ENCODE peak calls at places on chromosomes 13 and 19, in seven cellular contexts. B is A549, G is ascending aorta, K is suprapubic skin, R is fibroblast of lung, L is H9, S is tibial nerve. D is an unnamed sample.

GRCh38 chr19:610071-610800 is 20.6 kb downstream of the HCN2 start:
- DNase-seq in B (no peak), G (no peak), K (no peak), R (no peak), L (no peak), S (no peak), D (no peak)

GRCh38 chr19:28009696-28010095 is 1203.3 kb downstream of the UQCRFS1 start:
- DNase-seq in B (no peak), G (no peak), K (no peak), R (peak; percentile 82), L (no peak), S (no peak), D (no peak)

GRCh38 chr13:41597348-41598041 is 140.1 kb downstream of the RGCC start:
- DNase-seq in B (no peak), G (no peak), K (no peak), R (peak; percentile 55), L (no peak), S (no peak), D (no peak)

GRCh38 chr13:108121406-108121805 is 93.9 kb downstream of the LIG4 start:
- DNase-seq in B (no peak), G (no peak), K (no peak), R (no peak), L (no peak), S (no peak), D (no peak)

GRCh38 chr13:23159205-23159586 is 21.6 kb upstream of the SGCG start:
- DNase-seq in B (peak; percentile 24), G (peak; percentile 74), K (no peak), R (peak; percentile 12), L (peak; percentile 76), S (peak; percentile 49), D (peak; percentile 41)

GRCh38 chr19:46866407-46867132 is 5.8 kb downstream of the ARHGAP35 start:
- DNase-seq in B (peak; percentile 62), G (no peak), K (peak; percentile 11), R (no peak), L (no peak), S (no peak), D (no peak)

GRCh38 chr13:110018009-110018408 is 231.6 kb upstream of the IRS2 start:
- DNase-seq in B (no peak), G (no peak), K (no peak), R (peak; percentile 37), L (no peak), S (no peak), D (no peak)

GRCh38 chr19:56839665-56840451 is 668 bp downstream of the PEG3 start:
- DNase-seq in B (no peak), G (peak; percentile 97), K (peak; percentile 95), R (peak; percentile 18), L (no peak), S (peak; percentile 86), D (no peak)

GRCh38 chr13:72774019-72774418 is 7.7 kb downstream of the DIS3 start:
- DNase-seq in B (no peak), G (no peak), K (no peak), R (peak; percentile 8), L (no peak), S (no peak), D (no peak)

GRCh38 chr13:99304541-99304940 is 2.7 kb downstream of the GPR183 start:
- DNase-seq in B (no peak), G (no peak), K (no peak), R (no peak), L (no peak), S (no peak), D (no peak)

GRCh38 chr19:12331211-12331941 is 2.1 kb downstream of the ZNF563 start:
- DNase-seq in B (no peak), G (no peak), K (no peak), R (no peak), L (no peak), S (no peak), D (peak; percentile 85)

GRCh38 chr19:27635401-27635800 is 1577.5 kb downstream of the UQCRFS1 start:
- DNase-seq in B (no peak), G (no peak), K (no peak), R (no peak), L (no peak), S (no peak), D (no peak)

GRCh38 chr13:23414682-23415081 is 18.8 kb downstream of the SACS start:
- DNase-seq in B (no peak), G (no peak), K (no peak), R (no peak), L (no peak), S (no peak), D (no peak)

GRCh38 chr13:112345826-112346172 is 30.4 kb upstream of the SPACA7 start:
- DNase-seq in B (no peak), G (no peak), K (peak; percentile 64), R (no peak), L (no peak), S (no peak), D (no peak)

GRCh38 chr19:49069026-49069425 is 3.5 kb downstream of the KCNA7 start:
- DNase-seq in B (no peak), G (no peak), K (no peak), R (no peak), L (no peak), S (no peak), D (no peak)

GRCh38 chr19:5479958-5480357 is 24.7 kb downstream of the ZNRF4 start:
- DNase-seq in B (no peak), G (no peak), K (no peak), R (no peak), L (no peak), S (no peak), D (no peak)

DNA sequence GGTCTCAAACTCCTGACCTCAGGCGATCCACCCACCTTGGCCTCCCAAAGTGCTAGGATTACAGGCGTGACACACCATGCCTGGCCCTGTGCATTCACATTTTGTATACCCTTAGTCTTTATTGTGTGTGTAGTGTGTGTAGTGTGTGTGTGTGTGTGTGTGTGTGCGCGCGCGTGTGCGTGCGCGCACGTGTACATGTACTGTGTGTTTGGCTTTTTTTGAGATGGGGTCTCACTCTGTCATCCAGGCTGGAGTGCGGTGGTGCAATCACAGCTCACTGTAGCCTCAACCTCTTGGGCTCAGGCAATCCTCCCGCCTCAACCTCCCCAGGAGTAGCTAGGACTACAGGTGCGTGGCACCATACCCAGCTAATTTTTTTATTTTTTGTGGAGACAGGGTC is 22.1 kb downstream of the ITM2B start:
- DNase-seq in B (no peak), G (no peak), K (no peak), R (no peak), L (no peak), S (no peak), D (no peak)
- TF ChIP-seq CTCF in B (no peak), G (no peak), K (no peak), R (no peak), L (no peak), S (no peak), D (no peak)

DNA sequence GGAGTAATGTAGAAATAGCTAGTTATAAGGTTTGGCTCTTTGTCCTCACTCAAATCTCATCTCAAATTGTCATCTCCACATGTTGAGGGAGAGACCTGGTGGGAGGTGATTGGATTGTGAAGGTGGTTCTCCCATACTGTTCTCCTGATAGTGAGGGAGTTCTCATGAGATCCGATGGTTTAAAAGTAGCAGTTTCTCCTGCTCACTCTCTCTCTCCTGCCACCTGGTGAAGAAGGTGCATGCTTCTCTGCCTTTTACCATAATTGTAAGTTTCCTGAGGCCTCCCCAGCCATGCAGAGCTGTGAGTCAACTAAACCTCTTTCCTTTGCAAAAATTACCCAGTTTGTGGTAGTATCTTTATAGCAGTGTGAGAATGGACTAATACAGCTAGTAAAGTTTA is 849.4 kb downstream of the DACH1 start:
- DNase-seq in B (no peak), G (no peak), K (no peak), R (no peak), L (no peak), S (no peak), D (no peak)
- TF ChIP-seq CTCF in B (no peak), G (no peak), K (no peak), R (no peak), L (peak; percentile 39), S (no peak), D (no peak)

GRCh38 chr19:39435499-39436349 is at the start of gene RPS16:
- DNase-seq in B (peak; percentile 95), G (peak; percentile 99), K (peak; percentile 99), R (peak; percentile 96), L (peak; percentile 98), S (peak; percentile 96), D (peak; percentile 97)
- TF ChIP-seq CTCF in B (no peak), G (no peak), K (no peak), R (no peak), L (no peak), S (peak; percentile 58), D (no peak)

DNA sequence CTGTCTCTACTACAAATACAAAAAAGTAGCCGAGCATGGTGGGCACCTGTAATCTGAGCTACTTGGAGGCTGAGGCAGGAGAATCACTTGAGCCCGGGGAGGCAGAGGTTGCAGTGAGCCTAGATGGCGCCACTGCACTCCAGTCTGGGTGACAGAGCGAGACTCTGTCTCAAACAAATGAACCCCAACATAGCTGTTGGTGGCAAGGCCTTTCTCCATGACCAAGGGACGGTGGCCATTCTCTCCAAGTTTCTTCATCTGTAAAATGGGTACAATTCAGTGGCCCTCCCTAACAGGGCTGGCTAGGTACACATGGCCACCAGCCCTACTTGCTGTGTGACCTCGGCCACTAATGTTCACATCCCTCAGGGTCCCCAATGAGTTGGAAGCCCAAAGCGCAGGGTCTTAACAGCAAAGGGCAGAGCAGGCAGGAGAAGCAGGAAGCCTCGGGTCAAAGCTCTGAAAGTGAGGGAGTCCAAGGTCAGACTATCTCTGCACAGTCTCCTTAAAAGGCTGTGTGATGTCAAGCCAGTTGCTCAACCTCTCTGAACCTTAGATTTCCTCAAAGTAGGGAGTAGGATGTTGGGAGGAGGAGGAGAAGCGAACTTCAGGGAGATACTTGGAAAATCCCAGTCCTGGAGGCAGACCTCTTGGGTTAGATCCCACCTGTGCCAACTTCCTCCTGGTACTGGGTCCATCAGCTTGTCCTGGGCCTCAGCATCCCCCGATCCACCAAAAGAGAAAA is 2.7 kb downstream of the JUND start:
- DNase-seq in B (no peak), G (no peak), K (no peak), R (peak; percentile 13), L (no peak), S (no peak), D (no peak)
- TF ChIP-seq CTCF in B (peak; percentile 23), G (no peak), K (no peak), R (peak; percentile 9), L (peak; percentile 59), S (no peak), D (peak; percentile 35)

DNA sequence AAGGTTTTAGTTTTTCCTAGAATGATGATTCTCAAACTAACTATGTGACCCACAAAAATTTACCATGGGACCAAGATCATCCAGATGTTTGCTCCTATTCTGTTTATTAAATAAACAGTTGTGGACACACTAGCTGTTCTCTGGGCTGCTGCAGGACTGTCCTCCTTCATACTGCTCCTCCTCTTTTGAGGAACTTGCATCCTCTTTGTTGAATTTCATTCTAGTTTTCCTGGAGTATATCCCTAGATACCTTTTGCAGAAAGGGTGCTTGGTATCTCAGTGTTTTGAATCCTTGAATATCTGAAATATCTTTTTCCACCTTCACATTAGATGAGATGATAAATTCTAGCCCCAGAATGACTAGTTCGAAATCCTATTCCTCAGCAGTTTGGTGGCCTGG is 24.1 kb downstream of the VASP start:
- DNase-seq in B (no peak), G (no peak), K (no peak), R (no peak), L (no peak), S (no peak), D (no peak)
- TF ChIP-seq CTCF in B (no peak), G (no peak), K (no peak), R (no peak), L (no peak), S (no peak), D (no peak)

GRCh38 chr13:49967456-49967855 is 29.4 kb upstream of the TRIM13 start:
- DNase-seq in B (no peak), G (no peak), K (no peak), R (no peak), L (no peak), S (no peak), D (no peak)
- TF ChIP-seq CTCF in B (no peak), G (no peak), K (no peak), R (no peak), L (no peak), S (no peak), D (no peak)

GRCh38 chr19:55549500-55550320 is 4.4 kb upstream of the SBK3 start:
- DNase-seq in B (peak; percentile 88), G (peak; percentile 77), K (no peak), R (peak; percentile 92), L (peak; percentile 67), S (no peak), D (no peak)
- TF ChIP-seq CTCF in B (no peak), G (no peak), K (no peak), R (no peak), L (peak; percentile 18), S (no peak), D (no peak)

D was measured in GM10248.